ENCODE peak calls at places on chromosomes 11 and 22, in seven cellular contexts. Y, I, K, V, R, H and E are unnamed samples. For H3K4me1, the result is how much of the 10 kb centered on the place peaks cover.

GRCh38 chr11:6413791-6414231 is 5.1 kb downstream of the APBB1 start:
- DNase-seq in Y (peak), H (no peak), V (no peak), I (no peak), R (no peak), K (no peak), E (no peak)

GRCh38 chr11:9001736-9002135 is 2.1 kb downstream of the NRIP3 start:
- DNase-seq in H (peak), R (no peak), K (no peak), V (peak), Y (peak), I (no peak), E (no peak)

GRCh38 chr11:133930767-133931448 is 25.9 kb downstream of the IGSF9B start:
- DNase-seq in H (no peak), K (no peak), R (no peak), Y (peak), V (no peak), I (peak), E (no peak)

GRCh38 chr11:83007477-83007876 is 64.2 kb downstream of the RAB30 start:
- DNase-seq in I (no peak), H (no peak), Y (no peak), K (no peak), V (no peak), R (no peak), E (no peak)

GRCh38 chr11:124878497-124879228 is 13.4 kb downstream of the ROBO3 start:
- DNase-seq in K (no peak), Y (no peak), I (no peak), R (no peak), V (no peak), H (no peak), E (no peak)

GRCh38 chr22:22201925-22202343 is 42.7 kb upstream of the VPREB1 start:
- DNase-seq in V (no peak), Y (no peak), K (no peak), I (no peak), R (no peak), H (no peak), E (no peak)

GRCh38 chr11:74462631-74463030 is 4.7 kb downstream of the KCNE3 start:
- DNase-seq in K (no peak), H (no peak), R (no peak), Y (no peak), I (no peak), V (no peak), E (no peak)

GRCh38 chr22:50606126-50606525 is 5.5 kb downstream of the MAPK8IP2 start:
- DNase-seq in H (no peak), V (no peak), I (no peak), R (no peak), Y (no peak), K (peak), E (no peak)

GRCh38 chr22:49882519-49883293 is 29.1 kb downstream of the ZBED4 start:
- DNase-seq in K (no peak), Y (no peak), H (peak), V (no peak), R (no peak), I (no peak), E (no peak)

GRCh38 chr11:12900496-12900895 is 108.6 kb upstream of the RASSF10 start:
- DNase-seq in Y (peak), V (peak), I (no peak), K (no peak), H (peak), R (no peak), E (no peak)

GRCh38 chr11:75591966-75592365 is 29.9 kb downstream of the SERPINH1 start:
- DNase-seq in V (no peak), I (no peak), H (no peak), R (no peak), K (no peak), Y (no peak), E (no peak)

GRCh38 chr11:126082251-126083109 is 19.8 kb upstream of the CDON start:
- DNase-seq in I (no peak), R (no peak), V (no peak), H (no peak), Y (no peak), K (no peak), E (no peak)

GRCh38 chr11:70707821-70708220 is 309.5 kb downstream of the CTTN start:
- DNase-seq in H (no peak), I (no peak), V (no peak), K (peak), R (peak), Y (no peak), E (no peak)

GRCh38 chr22:22820626-22821025 is 67.0 kb upstream of the IGLL5 start:
- DNase-seq in R (no peak), H (no peak), I (no peak), V (no peak), K (no peak), Y (no peak), E (peak)

GRCh38 chr11:104106136-104106754 is 57.7 kb downstream of the PDGFD start:
- DNase-seq in Y (peak), K (no peak), V (no peak), R (no peak), H (peak), I (no peak), E (no peak)

GRCh38 chr22:33895444-33895843 is 24.8 kb downstream of the LARGE1 start:
- DNase-seq in I (no peak), V (no peak), Y (no peak), H (no peak), K (no peak), R (no peak), E (no peak)

GRCh38 chr11:17765381-17766359 is 31.1 kb downstream of the KCNC1 start:
- DNase-seq in K (peak), R (no peak), H (peak), Y (peak), V (no peak), I (no peak), E (no peak)

GRCh38 chr11:119764108-119764874 is 35.3 kb upstream of the NECTIN1 start:
- DNase-seq in I (no peak), R (peak), K (peak), H (peak), Y (peak), V (no peak), E (no peak)

GRCh38 chr11:29448246-29448877 is 568.5 kb downstream of the KCNA4 start:
- DNase-seq in Y (peak), I (no peak), R (no peak), H (peak), K (no peak), V (peak), E (no peak)

GRCh38 chr11:14358729-14359439 is at the start of gene RRAS2:
- DNase-seq in V (peak), K (peak), H (peak), I (peak), R (peak), Y (peak), E (peak)

GRCh38 chr11:120710354-120711187 is 199.0 kb downstream of the GRIK4 start:
- DNase-seq in H (peak), K (peak), Y (peak), R (no peak), I (peak), V (peak), E (no peak)

GRCh38 chr22:50505776-50506610 is 1.5 kb downstream of the LMF2 start:
- DNase-seq in R (no peak), H (no peak), I (peak), V (no peak), K (peak), Y (no peak), E (no peak)

GRCh38 chr11:31397239-31397834 is 27.7 kb downstream of the DNAJC24 start:
- DNase-seq in H (peak), R (no peak), Y (peak), V (peak), K (no peak), I (no peak), E (peak)

GRCh38 chr11:47573321-47573720 is 5.4 kb downstream of the KBTBD4 start:
- DNase-seq in R (peak), V (no peak), K (no peak), Y (no peak), H (no peak), I (no peak), E (no peak)

GRCh38 chr11:128095459-128096096 is 491.8 kb downstream of the ETS1 start:
- DNase-seq in V (peak), Y (peak), I (no peak), K (no peak), R (no peak), H (peak), E (no peak)

GRCh38 chr11:1157341-1157644 is 460 bp upstream of the MUC5AC start:
- DNase-seq in K (no peak), I (no peak), Y (no peak), R (no peak), V (no peak), H (no peak), E (no peak)

GRCh38 chr22:46672731-46673130 is 52.5 kb downstream of the GRAMD4 start:
- DNase-seq in V (no peak), Y (peak), H (no peak), R (no peak), K (no peak), I (no peak), E (no peak)

GRCh38 chr11:61700720-61701119 is 20.5 kb downstream of the DAGLA start:
- DNase-seq in H (no peak), I (no peak), R (no peak), V (no peak), Y (no peak), K (no peak), E (no peak)
- H3K4me1 ChIP-seq in H (under half), I (under half), R (under half), V (half or more), Y (under half), K (under half), E (under half)

GRCh38 chr11:44596541-44597276 is 31.2 kb downstream of the CD82 start:
- DNase-seq in R (no peak), K (no peak), I (no peak), V (no peak), Y (peak), H (no peak), E (peak)
- H3K4me1 ChIP-seq in R (under half), K (under half), I (under half), V (under half), Y (under half), H (under half), E (under half)

GRCh38 chr11:61110255-61111059 is 8.2 kb downstream of the CD5 start:
- DNase-seq in R (peak), I (no peak), V (no peak), K (no peak), H (no peak), Y (no peak), E (peak)
- H3K4me1 ChIP-seq in R (under half), I (under half), V (under half), K (under half), H (under half), Y (under half), E (half or more)

GRCh38 chr22:36379593-36380361 is 8.0 kb downstream of the MYH9 start:
- DNase-seq in Y (peak), H (peak), K (no peak), R (peak), V (peak), I (no peak), E (peak)
- H3K4me1 ChIP-seq in Y (under half), H (under half), K (under half), R (under half), V (under half), I (half or more), E (half or more)

GRCh38 chr11:27460571-27460970 is 12.0 kb downstream of the LGR4 start:
- DNase-seq in H (no peak), I (no peak), V (peak), Y (no peak), R (no peak), K (no peak), E (no peak)
- H3K4me1 ChIP-seq in H (under half), I (half or more), V (under half), Y (half or more), R (under half), K (half or more), E (under half)

GRCh38 chr22:20531154-20531403 is 23.7 kb downstream of the MED15 start:
- DNase-seq in R (no peak), Y (no peak), I (no peak), K (no peak), V (no peak), H (no peak), E (no peak)

GRCh38 chr22:20533095-20533878 is 25.9 kb downstream of the MED15 start:
- DNase-seq in V (no peak), Y (no peak), R (no peak), H (no peak), I (no peak), K (no peak), E (no peak)

GRCh38 chr22:20533879-20534265 is 26.5 kb downstream of the MED15 start:
- DNase-seq in K (no peak), V (no peak), R (no peak), H (no peak), I (no peak), Y (peak), E (no peak)

GRCh38 chr22:20531404-20532181 is 24.2 kb downstream of the MED15 start:
- DNase-seq in H (peak), R (peak), V (peak), Y (peak), I (peak), K (peak), E (no peak)

DNA sequence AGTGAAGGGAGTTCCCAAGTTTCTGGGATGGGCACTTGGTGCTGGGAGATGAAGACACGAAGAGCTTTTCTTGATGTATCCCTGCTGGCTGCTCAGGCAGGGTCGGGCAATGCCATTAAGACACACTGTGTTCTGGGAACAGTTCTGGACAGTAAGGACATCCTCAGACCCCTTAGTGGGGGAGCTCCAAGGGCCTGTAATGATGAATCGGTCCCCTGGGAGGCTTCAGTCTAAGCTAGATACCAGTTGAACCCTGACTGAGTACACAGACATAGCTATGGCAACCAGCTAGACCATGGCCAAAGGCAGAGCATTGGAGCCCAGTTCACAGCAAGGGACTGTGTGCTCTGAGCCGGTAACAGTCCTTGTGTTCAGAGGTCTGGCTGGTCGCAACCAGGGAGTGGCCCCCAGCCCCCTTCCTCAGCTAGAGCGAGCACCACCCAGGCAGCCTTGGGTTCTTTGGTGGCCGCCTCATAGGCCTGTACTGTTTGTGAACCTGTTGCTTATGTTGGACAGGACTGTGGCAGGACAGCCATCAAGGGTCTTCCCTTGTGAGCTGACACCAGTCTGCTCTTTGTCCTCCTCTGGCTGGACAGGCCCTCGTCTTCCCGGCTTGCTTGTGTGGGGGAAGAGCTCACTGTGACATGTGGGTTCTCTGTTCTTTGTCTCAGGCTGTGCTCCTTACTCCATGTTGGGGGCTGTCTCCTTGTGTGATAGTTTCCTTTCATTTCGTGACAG is 25.0 kb downstream of the MED15 start:
- DNase-seq in Y (peak), V (no peak), H (no peak), I (no peak), R (no peak), K (no peak), E (no peak)
- H3K4me1 ChIP-seq in Y (half or more), V (half or more), H (under half), I (under half), R (under half), K (under half), E (half or more)

DNA sequence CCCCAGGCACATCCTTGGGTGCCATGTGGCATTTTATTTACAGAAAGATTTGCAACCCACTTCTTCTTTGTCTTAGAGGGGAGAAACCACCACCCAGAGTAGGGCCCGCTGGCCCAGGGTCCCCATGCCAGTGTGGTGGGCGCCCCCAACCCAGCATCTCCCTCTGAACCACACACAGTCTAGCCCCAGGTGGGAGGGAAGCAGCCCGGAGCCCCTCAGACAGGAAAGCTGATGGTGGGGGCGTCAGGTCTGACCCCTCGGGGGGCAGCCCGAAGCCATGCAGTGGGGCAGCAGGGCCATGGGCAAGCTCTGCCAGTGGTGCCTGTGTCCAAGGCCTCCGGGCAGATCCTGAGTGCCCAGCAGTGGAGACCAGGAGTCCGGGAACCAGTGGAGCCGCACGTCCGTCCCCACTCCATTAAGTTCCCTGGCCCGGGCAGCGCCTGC is 11.7 kb downstream of the TRPM5 start:
- DNase-seq in V (no peak), Y (no peak), H (no peak), I (peak), K (peak), R (peak), E (no peak)
- H3K4me1 ChIP-seq in V (under half), Y (under half), H (under half), I (under half), K (under half), R (under half), E (under half)

DNA sequence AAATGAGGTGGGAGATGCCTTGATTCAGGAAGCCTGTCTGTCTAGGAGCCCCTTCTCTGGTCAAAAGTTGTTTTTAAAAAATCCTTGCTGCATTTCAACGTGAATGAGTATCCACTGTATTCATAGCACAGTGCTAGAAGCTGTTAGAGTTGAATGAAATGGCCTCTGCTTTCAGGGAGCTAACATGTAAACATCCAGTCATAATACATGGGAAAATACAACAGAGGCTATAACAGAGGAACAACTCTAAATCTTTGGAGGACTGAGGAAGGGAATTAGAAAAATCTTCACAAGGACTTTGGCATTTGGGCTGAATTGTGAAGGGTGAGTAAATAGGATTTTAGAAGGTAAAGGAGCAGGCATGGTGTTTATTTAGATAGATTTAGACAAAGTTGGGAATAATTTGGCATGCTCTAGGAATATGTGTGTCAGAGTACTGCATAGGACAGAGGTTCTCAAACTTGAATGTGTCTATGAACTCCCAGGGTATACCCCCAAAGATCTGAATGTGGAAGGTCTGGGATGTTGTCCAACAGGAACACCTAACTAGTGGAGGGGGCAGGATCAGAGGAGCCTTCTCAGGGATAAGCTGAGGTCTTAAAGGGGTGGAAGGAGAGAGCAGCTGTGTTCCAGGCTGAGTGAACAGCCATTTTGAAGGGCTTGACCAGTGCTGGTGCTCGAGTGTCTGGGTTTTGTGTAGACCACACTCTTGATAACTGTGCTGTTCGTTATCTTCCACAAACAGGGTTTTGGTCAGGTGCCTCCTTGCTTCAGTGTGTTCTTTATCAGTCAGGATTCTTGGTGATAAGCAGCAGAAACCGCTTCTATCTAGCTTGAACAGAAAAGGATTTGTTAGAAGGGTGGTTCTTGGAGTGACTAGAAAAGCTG is 12.7 kb downstream of the SREBF2 start:
- DNase-seq in R (no peak), H (no peak), K (no peak), I (no peak), Y (no peak), V (no peak), E (no peak)
- H3K4me1 ChIP-seq in R (under half), H (under half), K (under half), I (half or more), Y (under half), V (under half), E (under half)

GRCh38 chr11:63850946-63851345 is 12.0 kb downstream of the MARK2 start:
- DNase-seq in I (no peak), Y (no peak), H (no peak), K (no peak), R (no peak), V (no peak), E (no peak)

GRCh38 chr11:63851354-63851753 is 12.4 kb downstream of the MARK2 start:
- DNase-seq in V (no peak), R (no peak), H (no peak), Y (no peak), K (no peak), I (no peak), E (no peak)

GRCh38 chr11:63847363-63847762 is 8.5 kb downstream of the MARK2 start:
- DNase-seq in H (no peak), V (no peak), R (no peak), I (no peak), Y (no peak), K (no peak), E (no peak)

GRCh38 chr11:63846897-63847296 is 8.0 kb downstream of the MARK2 start:
- DNase-seq in Y (no peak), K (no peak), H (no peak), I (no peak), V (no peak), R (no peak), E (no peak)

GRCh38 chr11:63849691-63850090 is 10.8 kb downstream of the MARK2 start:
- DNase-seq in V (no peak), H (no peak), K (no peak), I (no peak), Y (no peak), R (no peak), E (no peak)
- H3K4me1 ChIP-seq in V (under half), H (under half), K (under half), I (under half), Y (under half), R (under half), E (half or more)